ENCODE peak calls at places on chromosome 10, in nine cellular contexts. G is HepG2; D is A172; U is brain microvascular endothelial cell; O is mesendoderm; Y is SK-MEL-5; A is GM19239; H is stimulated activated CD4-positive, alpha-beta T cell treated with anti-CD3 and anti-CD28 coated beads, Interleukin-4, amount 100 ng/mL, for 1 hour; B is AG04449. M is an unnamed sample.

GRCh38 chr10:43130756-43131155 is 7.5 kb upstream of the CSGALNACT2 start:
- DNase-seq in Y (no peak), B (no peak), U (no peak), A (no peak), H (no peak), D (no peak), O (no peak), G (no peak), M (no peak)

GRCh38 chr10:90462761-90463160 is 395.1 kb downstream of the HTR7 start:
- DNase-seq in B (peak), U (no peak), G (no peak), H (no peak), D (no peak), O (no peak), A (no peak), Y (no peak), M (no peak)

GRCh38 chr10:48614481-48615383 is 9.9 kb upstream of the ARHGAP22 start:
- DNase-seq in U (no peak), D (no peak), Y (peak), A (no peak), B (no peak), O (peak), H (no peak), G (no peak), M (no peak)

GRCh38 chr10:79025113-79025832 is 43.5 kb upstream of the ZMIZ1 start:
- DNase-seq in B (no peak), G (no peak), D (no peak), O (no peak), Y (no peak), H (no peak), U (no peak), A (no peak), M (no peak)

GRCh38 chr10:45373003-45373782 is 823 bp upstream of the ALOX5 start:
- DNase-seq in U (no peak), Y (no peak), G (no peak), A (no peak), H (peak), O (peak), B (no peak), D (no peak), M (no peak)

GRCh38 chr10:35639651-35640311 is 2.3 kb downstream of the FZD8 start:
- DNase-seq in D (no peak), Y (no peak), U (peak), G (no peak), H (no peak), B (no peak), O (peak), A (no peak), M (no peak)

GRCh38 chr10:38038107-38038931 is 27.8 kb downstream of the ZNF33A start:
- DNase-seq in G (no peak), A (peak), H (no peak), B (no peak), U (no peak), D (peak), Y (peak), O (no peak), M (no peak)

GRCh38 chr10:95116869-95117269 is 47.6 kb upstream of the CYP2C8 start:
- DNase-seq in O (no peak), A (no peak), H (no peak), Y (no peak), U (no peak), D (no peak), B (no peak), G (peak), M (no peak)

GRCh38 chr10:132400547-132401151 is 3.6 kb downstream of the PWWP2B start:
- DNase-seq in Y (no peak), G (no peak), D (no peak), B (no peak), H (no peak), U (no peak), A (no peak), O (no peak), M (no peak)

GRCh38 chr10:123150986-123151738 is 3.0 kb upstream of the BUB3 start:
- DNase-seq in D (no peak), A (no peak), O (peak), H (no peak), G (no peak), B (no peak), U (no peak), Y (no peak), M (no peak)

GRCh38 chr10:72122221-72122620 is 33.9 kb upstream of the SPOCK2 start:
- DNase-seq in D (no peak), B (no peak), O (no peak), U (no peak), G (no peak), A (no peak), Y (no peak), H (peak), M (no peak)

GRCh38 chr10:2949948-2950354 is 117.4 kb upstream of the PFKP start:
- DNase-seq in O (no peak), U (no peak), Y (peak), G (no peak), B (no peak), H (peak), A (no peak), D (peak), M (no peak)

GRCh38 chr10:26540601-26541000 is 102.5 kb downstream of the APBB1IP start:
- DNase-seq in B (no peak), U (no peak), D (no peak), A (peak), G (no peak), H (no peak), O (peak), Y (peak), M (no peak)

GRCh38 chr10:52215745-52216361 is 98.2 kb upstream of the DKK1 start:
- DNase-seq in Y (peak), H (no peak), G (peak), O (peak), D (peak), A (no peak), B (peak), U (peak), M (no peak)

GRCh38 chr10:7610651-7611389 is 55.9 kb downstream of the ITIH5 start:
- DNase-seq in B (peak), Y (no peak), G (no peak), O (peak), A (no peak), D (peak), U (no peak), H (no peak), M (no peak)

GRCh38 chr10:10209152-10209551 is 808.5 kb upstream of the CELF2 start:
- DNase-seq in H (no peak), O (peak), G (no peak), B (no peak), D (no peak), A (no peak), Y (no peak), U (peak), M (no peak)

GRCh38 chr10:78781251-78781913 is 287.4 kb upstream of the ZMIZ1 start:
- DNase-seq in D (no peak), A (no peak), Y (no peak), H (no peak), B (no peak), U (no peak), G (no peak), O (no peak), M (no peak)

GRCh38 chr10:79559726-79560125 is 481 bp downstream of the SFTPA2 start:
- DNase-seq in D (peak), G (no peak), O (peak), H (no peak), U (peak), A (no peak), B (no peak), Y (no peak), M (peak)

GRCh38 chr10:120085386-120085785 is 192.9 kb downstream of the SEC23IP start:
- DNase-seq in Y (no peak), G (no peak), U (no peak), A (no peak), O (no peak), B (no peak), H (no peak), D (no peak), M (no peak)

GRCh38 chr10:70832852-70833542 is 17.2 kb downstream of the SGPL1 start:
- DNase-seq in H (no peak), U (peak), O (no peak), Y (no peak), D (peak), G (no peak), A (no peak), B (peak), M (peak)

GRCh38 chr10:55426138-55426537 is 625.1 kb upstream of the PCDH15 start:
- DNase-seq in B (no peak), D (no peak), Y (no peak), O (peak), H (no peak), U (no peak), A (no peak), G (no peak), M (no peak)

GRCh38 chr10:112845145-112845544 is 104.9 kb upstream of the TCF7L2 start:
- DNase-seq in Y (no peak), O (no peak), B (no peak), D (no peak), G (no peak), H (no peak), U (no peak), A (no peak), M (no peak)

GRCh38 chr10:70672993-70673928 is 955 bp downstream of the ADAMTS14 start:
- DNase-seq in H (no peak), G (no peak), Y (no peak), O (peak), B (peak), D (peak), U (peak), A (no peak), M (peak)

GRCh38 chr10:103153765-103154197 is 39.3 kb downstream of the NT5C2 start:
- DNase-seq in B (no peak), A (no peak), H (no peak), U (no peak), Y (no peak), D (no peak), O (peak), G (peak), M (no peak)

GRCh38 chr10:132115736-132116135 is 50.0 kb downstream of the JAKMIP3 start:
- DNase-seq in A (no peak), O (no peak), U (peak), D (no peak), Y (peak), B (no peak), G (no peak), H (no peak), M (peak)